ENCODE peak calls at places on chromosomes 16 and 17, in seven cellular contexts. L is vagina, S is left lung, K is gastrocnemius medialis, X is IMR-90, I is osteoblast, N is OCI-LY7. T is an unnamed sample. For H3K4me1 and H3K36me3, the result is how much of the 10 kb centered on the place peaks cover.

GRCh38 chr16:1198194-1198593 is 26.9 kb downstream of the TPSG1 start:
- DNase-seq in X (no peak), L (no peak), K (no peak), N (no peak), I (no peak), S (no peak), T (no peak)

GRCh38 chr17:62684179-62684578 is 56.7 kb downstream of the MRC2 start:
- DNase-seq in X (no peak), N (no peak), I (peak), S (no peak), L (no peak), K (no peak), T (no peak)

GRCh38 chr17:40755231-40755630 is at the start of gene KRT25:
- DNase-seq in S (no peak), N (no peak), L (no peak), X (no peak), I (no peak), K (no peak), T (no peak)

GRCh38 chr17:57645950-57646686 is 99.0 kb downstream of the CCDC182 start:
- DNase-seq in X (peak), K (peak), N (no peak), I (no peak), L (no peak), S (no peak), T (no peak)

GRCh38 chr17:49527927-49528651 is 33.0 kb downstream of the NGFR start:
- DNase-seq in I (peak), L (no peak), K (no peak), N (no peak), S (no peak), X (no peak), T (no peak)

GRCh38 chr17:59257101-59257500 is 36.8 kb downstream of the GDPD1 start:
- DNase-seq in K (no peak), I (no peak), N (no peak), X (no peak), L (no peak), S (no peak), T (no peak)

GRCh38 chr16:66740010-66740409 is 11.4 kb downstream of the DYNC1LI2 start:
- DNase-seq in K (no peak), I (peak), L (no peak), X (peak), N (peak), S (no peak), T (no peak)

GRCh38 chr17:50913120-50913519 is 47.0 kb upstream of the TOB1 start:
- DNase-seq in N (no peak), S (no peak), X (no peak), K (no peak), I (no peak), L (no peak), T (peak)

GRCh38 chr17:9342225-9342624 is 233.4 kb downstream of the STX8 start:
- DNase-seq in I (no peak), X (no peak), K (no peak), N (no peak), S (no peak), L (no peak), T (no peak)

GRCh38 chr16:59593256-59593655 is 859.1 kb upstream of the GOT2 start:
- DNase-seq in N (no peak), S (no peak), K (no peak), I (no peak), X (peak), L (no peak), T (no peak)

GRCh38 chr17:19670906-19671305 is 22.4 kb downstream of the ALDH3A2 start:
- DNase-seq in I (no peak), X (no peak), S (no peak), L (no peak), K (no peak), N (peak), T (no peak)

GRCh38 chr17:49687878-49688491 is 10.1 kb upstream of the SPOP start:
- DNase-seq in S (no peak), X (peak), L (no peak), I (no peak), N (peak), K (no peak), T (no peak)

GRCh38 chr17:57946798-57947358 is 8.3 kb downstream of the CUEDC1 start:
- DNase-seq in S (peak), I (peak), X (peak), N (peak), L (no peak), K (peak), T (peak)

GRCh38 chr17:47969975-47970724 is 763 bp upstream of the CDK5RAP3 start:
- DNase-seq in I (no peak), K (no peak), N (no peak), S (no peak), L (no peak), X (no peak), T (no peak)

GRCh38 chr17:68346448-68346847 is 55.2 kb downstream of the ARSG start:
- DNase-seq in N (peak), X (no peak), L (no peak), S (peak), K (no peak), I (no peak), T (peak)

GRCh38 chr17:62617894-62618472 is 9.5 kb upstream of the MRC2 start:
- DNase-seq in N (no peak), I (no peak), X (peak), L (no peak), K (no peak), S (no peak), T (no peak)

GRCh38 chr16:8678068-8678927 is 3.9 kb downstream of the ABAT start:
- DNase-seq in X (peak), K (no peak), I (peak), L (no peak), N (no peak), S (no peak), T (no peak)

GRCh38 chr16:74606521-74607309 is at the start of gene GLG1:
- DNase-seq in X (peak), L (no peak), K (peak), I (peak), N (peak), S (peak), T (peak)

GRCh38 chr16:66945939-66946338 is 10.6 kb downstream of the CES2 start:
- DNase-seq in I (no peak), L (no peak), S (no peak), X (no peak), N (no peak), K (no peak), T (no peak)

GRCh38 chr16:81001330-81001729 is 5.4 kb downstream of the CMC2 start:
- DNase-seq in S (no peak), I (no peak), K (no peak), N (no peak), L (no peak), X (no peak), T (no peak)

GRCh38 chr17:7589204-7589868 is 558 bp downstream of the SOX15 start:
- DNase-seq in N (peak), S (peak), X (peak), I (peak), K (peak), L (no peak), T (peak)

GRCh38 chr17:41734139-41734948 is at the start of gene HAP1:
- DNase-seq in X (peak), L (no peak), K (no peak), N (no peak), S (no peak), I (peak), T (peak)

GRCh38 chr16:785563-786535 is 2.3 kb downstream of the RPUSD1 start:
- DNase-seq in N (peak), S (peak), X (peak), L (no peak), K (peak), I (peak), T (peak)

GRCh38 chr17:37527249-37527851 is 37.7 kb downstream of the DUSP14 start:
- DNase-seq in I (no peak), L (no peak), N (peak), K (no peak), S (no peak), X (peak), T (no peak)

GRCh38 chr16:46899443-46900143 is 15.4 kb downstream of the GPT2 start:
- DNase-seq in N (no peak), K (no peak), S (no peak), I (peak), L (no peak), X (peak), T (no peak)

GRCh38 chr17:7848665-7849184 is 6.1 kb upstream of the TMEM88 start:
- DNase-seq in X (no peak), N (no peak), L (no peak), I (no peak), K (no peak), S (no peak), T (no peak)

GRCh38 chr16:11914759-11915643 is 755 bp downstream of the GSPT1 start:
- DNase-seq in I (peak), N (peak), S (peak), L (no peak), X (peak), K (peak), T (peak)

GRCh38 chr17:42027961-42028790 is 8.3 kb downstream of the NKIRAS2 start:
- DNase-seq in K (no peak), X (no peak), L (no peak), I (peak), N (no peak), S (no peak), T (no peak)

DNA sequence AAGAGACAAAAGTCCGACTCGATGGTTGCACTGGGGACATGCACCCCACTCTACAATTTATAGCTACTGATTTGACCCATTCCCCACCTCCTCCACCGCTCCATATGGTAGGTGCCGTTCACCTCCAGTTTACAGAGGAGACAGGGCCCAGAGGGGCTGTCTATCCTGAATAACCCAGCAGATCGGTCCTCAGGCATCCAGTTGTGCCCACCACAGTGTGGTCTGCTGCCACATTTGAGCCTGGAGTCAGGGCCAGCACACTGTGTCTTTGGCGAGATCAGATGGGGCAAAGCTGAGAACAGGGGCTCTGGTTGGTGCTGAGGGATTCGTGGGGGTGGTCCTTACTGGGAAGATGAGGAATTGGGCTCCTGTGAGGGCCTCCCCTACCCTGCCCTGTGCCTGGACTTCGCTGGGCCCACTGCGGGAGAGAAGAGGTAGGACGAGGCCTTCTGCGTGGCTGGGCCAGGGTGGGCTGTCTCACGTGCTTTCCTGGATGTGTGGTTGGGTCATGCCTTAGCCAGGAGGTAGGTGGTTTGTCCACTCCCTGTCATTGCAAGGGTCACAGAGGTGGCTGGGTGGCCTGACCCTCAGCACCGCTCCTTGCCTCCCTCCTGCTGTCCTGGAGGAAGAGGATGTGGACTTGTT is 2.8 kb downstream of the ADCY7 start:
- DNase-seq in L (no peak), I (peak), K (no peak), X (no peak), S (peak), N (no peak), T (peak)
- H3K4me3 ChIP-seq in L (no peak), I (no peak), K (no peak), X (no peak), S (no peak), N (no peak), T (no peak)

DNA sequence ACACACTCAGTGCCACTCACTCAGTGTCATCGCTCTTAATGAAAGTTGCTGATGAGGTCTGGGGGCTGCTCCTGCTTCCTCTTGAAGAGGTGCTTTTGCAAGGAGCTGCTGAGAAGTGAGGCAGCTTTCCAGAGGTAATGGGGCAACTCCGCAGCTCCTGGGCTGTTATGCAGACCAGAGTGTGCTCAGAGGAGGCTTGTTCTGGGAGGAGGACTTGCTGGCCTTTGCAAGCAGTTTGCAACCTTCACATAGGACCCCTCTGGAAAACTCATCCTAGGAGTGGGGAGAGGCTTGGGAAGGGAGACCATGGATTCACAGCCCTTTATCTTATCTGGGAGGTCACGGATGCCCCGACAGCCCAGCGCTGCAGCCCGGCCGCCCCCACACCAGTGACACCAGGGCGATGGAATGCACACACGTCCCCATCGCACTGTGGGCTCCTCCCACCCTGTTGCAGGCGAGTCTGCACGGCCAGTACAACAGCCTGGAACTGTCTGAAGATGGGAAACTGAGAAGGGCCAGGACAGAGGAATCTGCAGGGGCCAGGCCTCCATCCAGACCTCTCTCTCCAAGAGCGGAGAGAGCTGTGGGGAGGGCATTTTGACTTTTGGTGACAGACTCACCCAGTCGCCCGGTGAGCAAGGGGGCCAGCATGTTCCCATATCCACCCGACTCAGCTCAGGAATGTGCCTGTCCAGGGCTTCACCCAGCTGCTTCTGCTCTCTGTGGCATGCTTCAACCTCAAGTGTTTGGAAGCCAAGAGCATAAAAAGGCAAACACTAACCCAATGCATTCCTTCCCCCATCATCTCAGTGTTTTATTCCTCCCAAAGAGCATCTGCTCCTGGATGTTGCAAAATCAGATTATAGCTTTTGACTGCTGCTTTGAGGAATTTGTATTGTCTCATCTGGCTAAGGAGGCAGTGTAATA is 78.6 kb upstream of the ZNF469 start:
- DNase-seq in L (no peak), S (peak), N (no peak), K (no peak), I (peak), X (peak), T (peak)
- H3K4me1 ChIP-seq in L (under half), S (under half), N (under half), K (under half), I (half or more), X (half or more), T (under half)

GRCh38 chr17:81274471-81274855 is 20.6 kb downstream of the SLC38A10 start:
- DNase-seq in N (no peak), S (no peak), I (no peak), X (no peak), K (no peak), L (no peak), T (no peak)
- H3K36me3 ChIP-seq in N (half or more), S (under half), I (under half), X (half or more), K (under half), L (under half), T (under half)

GRCh38 chr17:69853533-69854262 is 221.3 kb upstream of the KCNJ16 start:
- DNase-seq in X (no peak), K (no peak), I (no peak), L (no peak), N (no peak), S (no peak), T (no peak)
- H3K4me3 ChIP-seq in X (no peak), K (no peak), I (no peak), L (no peak), N (no peak), S (no peak), T (no peak)

GRCh38 chr17:77147357-77147801 is 6.6 kb downstream of the SEC14L1 start:
- DNase-seq in L (no peak), I (no peak), X (no peak), N (peak), S (no peak), K (no peak), T (no peak)

GRCh38 chr17:77146882-77147281 is 6.1 kb downstream of the SEC14L1 start:
- DNase-seq in S (peak), N (peak), K (no peak), I (no peak), X (no peak), L (no peak), T (no peak)

GRCh38 chr17:77145635-77146632 is 5.2 kb downstream of the SEC14L1 start:
- DNase-seq in K (peak), I (peak), S (peak), N (peak), X (peak), L (no peak), T (peak)

GRCh38 chr17:77148959-77149510 is 8.3 kb downstream of the SEC14L1 start:
- DNase-seq in K (no peak), X (no peak), L (no peak), I (no peak), N (no peak), S (no peak), T (no peak)

GRCh38 chr17:77148109-77148958 is 7.6 kb downstream of the SEC14L1 start:
- DNase-seq in K (no peak), X (no peak), I (no peak), N (no peak), L (no peak), S (no peak), T (no peak)
- H3K4me1 ChIP-seq in K (half or more), X (under half), I (under half), N (half or more), L (half or more), S (half or more), T (under half)